ENCODE peak calls at places on chromosomes 5 and 9, in five cellular contexts. U is NCI-H345, I is GM12892, K is iPS-NIHi11, J is NCI-H460. R is an unnamed sample.

GRCh38 chr9:77449177-77450092 is 198.7 kb downstream of the GNA14 start:
- DNase-seq in U (no peak), I (no peak), K (no peak), J (no peak), R (no peak)

GRCh38 chr9:92727716-92728700 is 36.6 kb downstream of the BICD2 start:
- DNase-seq in U (no peak), I (no peak), K (no peak), J (no peak), R (no peak)

GRCh38 chr9:115093550-115093949 is 24.4 kb downstream of the TNC start:
- DNase-seq in U (no peak), I (no peak), K (no peak), J (no peak), R (no peak)

GRCh38 chr9:116661037-116661954 is 25.8 kb upstream of the TRIM32 start:
- DNase-seq in U (peak), I (peak), K (peak), J (peak), R (peak)

GRCh38 chr9:31027678-31028077 is 1356.8 kb upstream of the ACO1 start:
- DNase-seq in U (no peak), I (no peak), K (no peak), J (no peak), R (no peak)

GRCh38 chr5:18882162-18882561 is 1105.8 kb downstream of the CDH18 start:
- DNase-seq in U (peak), I (no peak), K (no peak), J (no peak), R (no peak)

GRCh38 chr9:35813434-35814105 is 1.3 kb downstream of the HINT2 start:
- DNase-seq in U (peak), I (no peak), K (peak), J (peak), R (no peak)

GRCh38 chr9:116959775-116960174 is 272.7 kb downstream of the TRIM32 start:
- DNase-seq in U (no peak), I (no peak), K (peak), J (no peak), R (peak)

GRCh38 chr9:26579047-26579446 is 313.6 kb downstream of the CAAP1 start:
- DNase-seq in U (no peak), I (no peak), K (no peak), J (no peak), R (no peak)

GRCh38 chr5:134141346-134142050 is 27.0 kb downstream of the TCF7 start:
- DNase-seq in U (no peak), I (no peak), K (no peak), J (no peak), R (no peak)

GRCh38 chr9:2916382-2916985 is 72.6 kb upstream of the PUM3 start:
- DNase-seq in U (no peak), I (no peak), K (peak), J (no peak), R (no peak)

GRCh38 chr5:67176931-67177330 is 19.7 kb downstream of the CD180 start:
- DNase-seq in U (no peak), I (no peak), K (no peak), J (no peak), R (no peak)

GRCh38 chr5:90982576-90982975 is 400.5 kb downstream of the ARRDC3 start:
- DNase-seq in U (no peak), I (no peak), K (no peak), J (no peak), R (no peak)

GRCh38 chr5:133934311-133934710 is 34.1 kb downstream of the C5orf15 start:
- DNase-seq in U (no peak), I (no peak), K (no peak), J (no peak), R (no peak)

GRCh38 chr9:112043423-112043822 is 131.7 kb downstream of the SUSD1 start:
- DNase-seq in U (no peak), I (no peak), K (no peak), J (no peak), R (no peak)

GRCh38 chr5:142782976-142783539 is 12.9 kb downstream of the ARHGAP26 start:
- DNase-seq in U (no peak), I (no peak), K (no peak), J (no peak), R (no peak)

GRCh38 chr9:130667117-130667430 is 2.7 kb downstream of the PRDM12 start:
- DNase-seq in U (no peak), I (no peak), K (peak), J (no peak), R (no peak)

GRCh38 chr5:79864364-79864763 is 126.7 kb downstream of the MTX3 start:
- DNase-seq in U (no peak), I (no peak), K (no peak), J (no peak), R (no peak)

GRCh38 chr5:170057311-170057710 is 48.4 kb upstream of the FOXI1 start:
- DNase-seq in U (no peak), I (no peak), K (no peak), J (no peak), R (no peak)

GRCh38 chr9:31388660-31389059 is 995.8 kb upstream of the ACO1 start:
- DNase-seq in U (no peak), I (no peak), K (no peak), J (no peak), R (no peak)

GRCh38 chr9:93645149-93645889 is 68.9 kb downstream of the PHF2 start:
- DNase-seq in U (no peak), I (no peak), K (no peak), J (no peak), R (no peak)